ENCODE peak calls at places on chromosomes 4 and X, in six cellular contexts. C is psoas muscle, U is Calu3, Y is mesothelial cell of epicardium, R is uterus, J is dorsolateral prefrontal cortex. F is an unnamed sample.

GRCh38 chrX:103640401-103641155 is 11.8 kb downstream of the TCEAL1 start:
- DNase-seq in Y (no peak), R (no peak), C (no peak), J (no peak), U (no peak), F (no peak)

GRCh38 chr4:122692641-122693520 is 39.6 kb upstream of the BBS12 start:
- DNase-seq in U (no peak), C (no peak), Y (no peak), R (no peak), J (no peak), F (no peak)

GRCh38 chr4:44016582-44017421 is 431.8 kb downstream of the KCTD8 start:
- DNase-seq in J (no peak), C (no peak), Y (no peak), R (no peak), U (no peak), F (no peak)

GRCh38 chrX:9134341-9134740 is 100.4 kb upstream of the FAM9B start:
- DNase-seq in C (no peak), U (no peak), J (no peak), Y (no peak), R (peak), F (no peak)

GRCh38 chr4:25563071-25563564 is 92.5 kb upstream of the SLC34A2 start:
- DNase-seq in J (no peak), C (no peak), Y (no peak), R (no peak), U (no peak), F (no peak)

GRCh38 chr4:103938488-103938887 is 218.7 kb upstream of the TACR3 start:
- DNase-seq in Y (no peak), U (no peak), C (no peak), J (no peak), R (no peak), F (no peak)

GRCh38 chr4:2251073-2251794 is 9.3 kb upstream of the HAUS3 start:
- DNase-seq in C (peak), J (peak), U (no peak), Y (no peak), R (peak), F (peak)

GRCh38 chrX:36963852-36964251 is 44.3 kb upstream of the FAM47C start:
- DNase-seq in Y (no peak), R (no peak), U (no peak), C (no peak), J (no peak), F (no peak)

GRCh38 chrX:140432328-140433025 is 72.4 kb downstream of the SOX3 start:
- DNase-seq in Y (no peak), R (no peak), U (no peak), C (no peak), J (peak), F (no peak)

GRCh38 chr4:41391271-41391670 is 134.5 kb downstream of the UCHL1 start:
- DNase-seq in Y (no peak), J (no peak), R (no peak), U (no peak), C (no peak), F (no peak)

GRCh38 chr4:15855804-15856475 is 77.8 kb downstream of the CD38 start:
- DNase-seq in R (peak), C (peak), J (no peak), U (no peak), Y (no peak), F (no peak)

GRCh38 chrX:150094996-150095395 is 156.7 kb upstream of the EOLA2 start:
- DNase-seq in C (no peak), R (no peak), Y (no peak), J (no peak), U (no peak), F (no peak)

GRCh38 chr4:93764647-93765246 is 63.8 kb upstream of the ATOH1 start:
- DNase-seq in J (no peak), C (no peak), U (peak), Y (no peak), R (no peak), F (no peak)

GRCh38 chrX:45143455-45143854 is 57.2 kb downstream of the DIPK2B start:
- DNase-seq in J (peak), C (no peak), U (no peak), Y (no peak), R (no peak), F (no peak)

GRCh38 chr4:153142700-153143438 is 61.4 kb upstream of the TRIM2 start:
- DNase-seq in U (peak), J (peak), C (peak), Y (peak), R (peak), F (no peak)

GRCh38 chrX:48083212-48083611 is 11.8 kb upstream of the ZNF630 start:
- DNase-seq in Y (no peak), R (peak), U (peak), C (no peak), J (peak), F (no peak)

GRCh38 chrX:13022926-13023325 is 21.5 kb downstream of the FAM9C start:
- DNase-seq in R (no peak), J (no peak), U (no peak), Y (no peak), C (no peak), F (no peak)

GRCh38 chrX:1537031-1537715 is at the start of gene P2RY8:
- DNase-seq in C (peak), J (no peak), U (peak), Y (no peak), R (peak), F (peak)

GRCh38 chr4:156723951-156724668 is 247.5 kb downstream of the PDGFC start:
- DNase-seq in U (no peak), C (no peak), J (no peak), R (no peak), Y (no peak), F (no peak)

GRCh38 chr4:90357117-90357710 is 230.0 kb downstream of the CCSER1 start:
- DNase-seq in Y (no peak), J (no peak), U (no peak), R (no peak), C (no peak), F (no peak)

GRCh38 chr4:39043697-39044363 is 11.6 kb upstream of the TMEM156 start:
- DNase-seq in J (no peak), Y (no peak), C (no peak), R (no peak), U (no peak), F (no peak)

GRCh38 chrX:1491851-1492349 is 39.2 kb upstream of the ASMTL start:
- DNase-seq in C (no peak), Y (no peak), J (no peak), U (peak), R (no peak), F (peak)

GRCh38 chrX:34778961-34779360 is 121.9 kb upstream of the TMEM47 start:
- DNase-seq in J (no peak), Y (no peak), C (no peak), R (no peak), U (no peak), F (no peak)

GRCh38 chr4:80142396-80143304 is 54.7 kb upstream of the PRDM8 start:
- DNase-seq in Y (no peak), C (no peak), U (no peak), J (no peak), R (no peak), F (no peak)

GRCh38 chrX:96683997-96684338 is 674 bp upstream of the DIAPH2 start:
- DNase-seq in Y (no peak), J (no peak), R (no peak), C (no peak), U (no peak), F (no peak)

GRCh38 chrX:16559206-16559619 is 90.7 kb upstream of the S100G start:
- DNase-seq in U (no peak), C (no peak), Y (no peak), R (no peak), J (no peak), F (no peak)

GRCh38 chr4:37516057-37516775 is 170.0 kb downstream of the RELL1 start:
- DNase-seq in C (no peak), Y (no peak), J (no peak), U (no peak), R (no peak), F (no peak)

GRCh38 chrX:108735087-108735679 is 1.2 kb downstream of the IRS4 start:
- DNase-seq in Y (no peak), U (no peak), J (no peak), R (no peak), C (no peak), F (no peak)
- TF ChIP-seq CTCF in Y (no peak), U (no peak), J (no peak), R (no peak), C (no peak), F (no peak)

GRCh38 chr4:18882468-18882867 is 860.9 kb upstream of the LCORL start:
- DNase-seq in Y (no peak), R (no peak), J (no peak), U (no peak), C (no peak), F (no peak)
- TF ChIP-seq CTCF in Y (no peak), R (no peak), J (no peak), U (no peak), C (no peak), F (no peak)

GRCh38 chrX:129749069-129749468 is 10.3 kb downstream of the XPNPEP2 start:
- DNase-seq in Y (no peak), U (no peak), R (no peak), J (no peak), C (no peak), F (no peak)

GRCh38 chrX:129755779-129756650 is 17.2 kb downstream of the XPNPEP2 start:
- DNase-seq in U (no peak), R (no peak), C (no peak), Y (no peak), J (no peak), F (no peak)

GRCh38 chrX:129750971-129751370 is 12.2 kb downstream of the XPNPEP2 start:
- DNase-seq in U (no peak), J (no peak), C (no peak), R (no peak), Y (no peak), F (no peak)

GRCh38 chrX:129759576-129760061 is 20.1 kb upstream of the SASH3 start:
- DNase-seq in C (peak), J (peak), Y (no peak), R (no peak), U (peak), F (no peak)

GRCh38 chrX:129754266-129755024 is 15.7 kb downstream of the XPNPEP2 start:
- DNase-seq in U (no peak), C (no peak), J (no peak), R (no peak), Y (no peak), F (no peak)
- TF ChIP-seq CTCF in U (no peak), C (no peak), J (peak), R (no peak), Y (peak), F (no peak)

GRCh38 chrX:120310861-120311631 is at the start of gene TMEM255A:
- DNase-seq in U (no peak), Y (no peak), C (peak), J (peak), R (peak), F (peak)

GRCh38 chrX:120309873-120310730 is 1.2 kb downstream of the TMEM255A start:
- DNase-seq in C (no peak), J (no peak), U (peak), R (peak), Y (no peak), F (no peak)

GRCh38 chrX:120306640-120307039 is 4.6 kb downstream of the TMEM255A start:
- DNase-seq in R (no peak), J (no peak), Y (no peak), U (no peak), C (no peak), F (no peak)

GRCh38 chrX:120308959-120309872 is 2.0 kb downstream of the TMEM255A start:
- DNase-seq in U (peak), Y (no peak), C (peak), J (peak), R (peak), F (peak)

GRCh38 chrX:120308558-120308957 is 2.7 kb downstream of the TMEM255A start:
- DNase-seq in J (no peak), R (peak), C (no peak), U (peak), Y (no peak), F (no peak)
- TF ChIP-seq CTCF in J (no peak), R (no peak), C (no peak), U (no peak), Y (no peak), F (no peak)